ENCODE peak calls at places on chromosomes 12 and 14, in four cellular contexts. One of them, this sample, is unnamed.

GRCh38 chr12:98294426-98294825 is 221.0 kb upstream of the TMPO start:
- DNase-seq in neural progenitor cell: no peak
- DNase-seq in A549: no peak
- DNase-seq in upper lobe of right lung: no peak
- DNase-seq in this sample: no peak

GRCh38 chr14:101473795-101474562 is 87.3 kb upstream of the DIO3 start:
- DNase-seq in upper lobe of right lung: peak
- DNase-seq in neural progenitor cell: no peak
- DNase-seq in A549: no peak
- DNase-seq in this sample: no peak

GRCh38 chr14:53360821-53361220 is 207.7 kb upstream of the DDHD1 start:
- DNase-seq in neural progenitor cell: no peak
- DNase-seq in A549: no peak
- DNase-seq in upper lobe of right lung: no peak
- DNase-seq in this sample: no peak

GRCh38 chr12:104352106-104352713 is 48.7 kb downstream of the EID3 start:
- DNase-seq in A549: no peak
- DNase-seq in neural progenitor cell: no peak
- DNase-seq in upper lobe of right lung: no peak
- DNase-seq in this sample: no peak

GRCh38 chr12:59100585-59100984 is 180.3 kb upstream of the LRIG3 start:
- DNase-seq in neural progenitor cell: no peak
- DNase-seq in upper lobe of right lung: no peak
- DNase-seq in A549: no peak
- DNase-seq in this sample: no peak

GRCh38 chr12:61915420-61915819 is 344.8 kb upstream of the USP15 start:
- DNase-seq in neural progenitor cell: no peak
- DNase-seq in A549: no peak
- DNase-seq in upper lobe of right lung: no peak
- DNase-seq in this sample: no peak

GRCh38 chr12:76455582-76456345 is 103.8 kb downstream of the OSBPL8 start:
- DNase-seq in A549: peak
- DNase-seq in upper lobe of right lung: no peak
- DNase-seq in neural progenitor cell: peak
- DNase-seq in this sample: peak

GRCh38 chr14:34181308-34181707 is 230.4 kb upstream of the EGLN3 start:
- DNase-seq in upper lobe of right lung: no peak
- DNase-seq in neural progenitor cell: peak
- DNase-seq in A549: no peak
- DNase-seq in this sample: no peak

DNA sequence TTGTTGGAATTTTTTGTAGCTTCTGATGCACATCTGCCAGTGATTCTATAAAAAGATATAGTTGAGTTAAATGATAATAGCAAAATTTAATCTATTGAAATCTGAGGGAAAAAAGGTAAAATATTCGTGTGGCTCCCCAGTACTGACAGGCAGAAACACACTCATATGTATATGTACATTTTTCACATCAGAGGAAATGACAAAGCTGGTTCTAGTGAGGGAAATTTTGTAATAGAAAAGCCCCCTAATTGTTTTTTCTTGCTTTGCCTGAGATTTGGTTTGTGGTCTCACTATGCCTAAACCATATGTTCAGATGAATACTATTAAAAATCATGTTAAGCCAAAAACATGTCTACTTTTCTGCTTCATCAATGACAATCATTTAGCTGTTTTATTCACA is 203.4 kb downstream of the ANO6 start:
- DNase-seq in A549: no peak
- DNase-seq in neural progenitor cell: no peak
- DNase-seq in upper lobe of right lung: no peak
- DNase-seq in this sample: no peak
- H3K27ac ChIP-seq in A549: no peak
- H3K27ac ChIP-seq in neural progenitor cell: no peak
- H3K27ac ChIP-seq in upper lobe of right lung: no peak
- H3K27ac ChIP-seq in this sample: no peak

GRCh38 chr12:120098756-120099470 is 17.6 kb downstream of the RAB35 start:
- DNase-seq in neural progenitor cell: no peak
- DNase-seq in A549: no peak
- DNase-seq in upper lobe of right lung: no peak
- DNase-seq in this sample: no peak

GRCh38 chr12:120100630-120101029 is 15.9 kb downstream of the RAB35 start:
- DNase-seq in upper lobe of right lung: no peak
- DNase-seq in neural progenitor cell: no peak
- DNase-seq in A549: no peak
- DNase-seq in this sample: peak

GRCh38 chr12:120101617-120102016 is 14.9 kb downstream of the RAB35 start:
- DNase-seq in neural progenitor cell: no peak
- DNase-seq in upper lobe of right lung: no peak
- DNase-seq in A549: no peak
- DNase-seq in this sample: no peak

GRCh38 chr12:120101182-120101581 is 15.4 kb downstream of the RAB35 start:
- DNase-seq in neural progenitor cell: no peak
- DNase-seq in upper lobe of right lung: no peak
- DNase-seq in A549: no peak
- DNase-seq in this sample: no peak

GRCh38 chr12:120099738-120100137 is 16.8 kb downstream of the RAB35 start:
- DNase-seq in upper lobe of right lung: no peak
- DNase-seq in A549: no peak
- DNase-seq in neural progenitor cell: no peak
- DNase-seq in this sample: no peak
- H3K27ac ChIP-seq in upper lobe of right lung: no peak
- H3K27ac ChIP-seq in A549: no peak
- H3K27ac ChIP-seq in neural progenitor cell: no peak
- H3K27ac ChIP-seq in this sample: no peak

GRCh38 chr14:55157080-55157479 is 28.0 kb downstream of the LGALS3 start:
- DNase-seq in A549: no peak
- DNase-seq in neural progenitor cell: no peak
- DNase-seq in upper lobe of right lung: no peak
- DNase-seq in this sample: no peak

GRCh38 chr14:55160989-55161388 is 30.4 kb downstream of the DLGAP5 start:
- DNase-seq in neural progenitor cell: no peak
- DNase-seq in A549: peak
- DNase-seq in upper lobe of right lung: no peak
- DNase-seq in this sample: peak

GRCh38 chr14:55153951-55154350 is 24.9 kb downstream of the LGALS3 start:
- DNase-seq in upper lobe of right lung: no peak
- DNase-seq in neural progenitor cell: no peak
- DNase-seq in A549: no peak
- DNase-seq in this sample: no peak

GRCh38 chr14:55158412-55158811 is 29.4 kb downstream of the LGALS3 start:
- DNase-seq in A549: no peak
- DNase-seq in upper lobe of right lung: no peak
- DNase-seq in neural progenitor cell: no peak
- DNase-seq in this sample: no peak
- H3K27ac ChIP-seq in A549: no peak
- H3K27ac ChIP-seq in upper lobe of right lung: no peak
- H3K27ac ChIP-seq in neural progenitor cell: peak
- H3K27ac ChIP-seq in this sample: no peak

DNA sequence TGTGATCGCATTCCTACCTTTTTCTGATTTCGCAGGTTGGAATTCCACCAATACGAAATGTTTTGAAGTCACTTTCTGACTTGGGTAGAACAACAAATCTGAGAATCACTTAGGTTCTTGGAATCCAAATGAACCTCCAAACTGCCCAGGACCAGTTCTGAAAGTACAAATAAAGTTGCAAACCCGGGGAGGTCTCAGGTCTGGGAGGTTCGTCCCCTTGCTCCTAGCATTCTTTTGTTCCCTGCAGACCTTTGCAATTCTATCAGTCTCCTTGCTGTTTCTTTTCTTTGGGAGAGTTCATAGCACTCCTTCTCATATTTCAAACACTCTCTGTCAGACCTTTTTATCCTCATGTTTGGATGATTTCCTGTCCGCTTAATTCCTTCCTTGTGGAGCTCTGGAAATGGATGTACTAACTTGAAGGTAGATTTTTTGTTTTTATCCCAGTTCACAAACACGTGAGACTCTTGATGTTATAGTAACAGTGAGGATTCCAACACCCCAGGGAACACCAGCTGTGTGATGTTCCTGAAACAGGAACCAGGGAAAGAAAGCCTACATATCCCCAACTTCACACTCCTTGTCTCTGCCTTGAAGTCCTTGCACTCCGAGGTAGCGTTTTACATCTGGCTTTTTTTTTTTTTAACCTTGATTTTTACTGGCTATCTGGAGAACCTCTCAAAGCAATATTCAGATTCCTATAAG is 70.6 kb downstream of the TMEM132C start:
- DNase-seq in A549: no peak
- DNase-seq in upper lobe of right lung: no peak
- DNase-seq in neural progenitor cell: peak
- DNase-seq in this sample: no peak
- H3K27ac ChIP-seq in A549: no peak
- H3K27ac ChIP-seq in upper lobe of right lung: no peak
- H3K27ac ChIP-seq in neural progenitor cell: peak
- H3K27ac ChIP-seq in this sample: no peak

GRCh38 chr12:46366771-46367170 is 5.8 kb downstream of the SLC38A2 start:
- DNase-seq in A549: no peak
- DNase-seq in neural progenitor cell: no peak
- DNase-seq in upper lobe of right lung: no peak
- DNase-seq in this sample: no peak

GRCh38 chr12:46368684-46369083 is 3.9 kb downstream of the SLC38A2 start:
- DNase-seq in upper lobe of right lung: no peak
- DNase-seq in neural progenitor cell: no peak
- DNase-seq in A549: no peak
- DNase-seq in this sample: no peak

GRCh38 chr12:46365951-46366379 is 6.6 kb downstream of the SLC38A2 start:
- DNase-seq in upper lobe of right lung: no peak
- DNase-seq in neural progenitor cell: no peak
- DNase-seq in A549: no peak
- DNase-seq in this sample: peak

GRCh38 chr12:46368138-46368537 is 4.4 kb downstream of the SLC38A2 start:
- DNase-seq in neural progenitor cell: no peak
- DNase-seq in A549: no peak
- DNase-seq in upper lobe of right lung: no peak
- DNase-seq in this sample: no peak

DNA sequence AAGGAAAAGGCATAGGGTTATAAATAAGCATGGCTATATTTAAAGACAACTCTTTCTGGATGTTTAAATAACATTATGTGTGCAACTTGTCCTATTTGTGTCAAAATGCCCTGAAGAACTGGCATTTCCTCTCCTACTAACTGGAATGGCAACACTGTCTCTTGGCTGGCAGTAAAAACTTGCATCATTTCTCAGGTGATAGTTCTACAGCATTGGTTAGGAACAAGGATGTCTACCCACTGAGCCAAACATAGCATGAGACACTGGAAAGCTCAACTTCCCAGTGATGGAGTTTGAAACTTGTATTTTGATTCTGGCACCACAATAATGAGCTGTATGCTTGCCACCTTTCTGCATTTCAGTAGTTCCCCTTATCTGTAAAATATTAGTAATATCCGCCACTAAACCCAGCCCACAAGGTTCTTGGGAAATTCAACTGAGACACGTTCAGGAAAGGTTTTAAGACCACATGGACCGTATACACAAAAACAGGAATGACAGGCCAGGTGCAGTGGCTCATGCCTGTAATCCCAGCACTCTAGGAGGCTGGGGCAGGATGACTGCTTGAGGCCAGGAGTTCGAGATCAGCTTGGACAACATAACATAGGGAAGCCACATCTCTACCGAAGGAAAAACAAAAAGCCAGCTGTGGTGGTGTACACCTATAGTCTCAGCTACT is 5.1 kb downstream of the SLC38A2 start:
- DNase-seq in neural progenitor cell: no peak
- DNase-seq in A549: no peak
- DNase-seq in upper lobe of right lung: no peak
- DNase-seq in this sample: no peak
- H3K27ac ChIP-seq in neural progenitor cell: no peak
- H3K27ac ChIP-seq in A549: peak
- H3K27ac ChIP-seq in upper lobe of right lung: no peak
- H3K27ac ChIP-seq in this sample: peak

GRCh38 chr12:45535610-45536180 is 193.8 kb upstream of the ARID2 start:
- DNase-seq in upper lobe of right lung: no peak
- DNase-seq in A549: no peak
- DNase-seq in neural progenitor cell: no peak
- DNase-seq in this sample: no peak
- H3K27ac ChIP-seq in upper lobe of right lung: no peak
- H3K27ac ChIP-seq in A549: no peak
- H3K27ac ChIP-seq in neural progenitor cell: no peak
- H3K27ac ChIP-seq in this sample: no peak

This sample was measured in fibroblast of lung.